ENCODE peak calls at places on chromosomes 7 and 10, in eight cellular contexts. S is AG09309; P is neural progenitor cell; O is heart left ventricle; A is CD8-positive, alpha-beta T cell; B is kidney epithelial cell; U is endodermal cell; Z is GM12865. I is an unnamed sample.

GRCh38 chr10:15238553-15239335 is 70.3 kb upstream of the NMT2 start:
- DNase-seq in S (no peak), P (no peak), O (no peak), A (no peak), B (no peak), U (no peak), Z (no peak), I (no peak)

GRCh38 chr10:72096115-72097000 is 8.0 kb upstream of the SPOCK2 start:
- DNase-seq in S (no peak), P (peak; percentile 32), O (no peak), A (no peak), B (no peak), U (no peak), Z (no peak), I (no peak)

GRCh38 chr10:35328404-35329037 is 7.8 kb upstream of the CCNY start:
- DNase-seq in S (peak; percentile 20), P (no peak), O (no peak), A (no peak), B (no peak), U (no peak), Z (no peak), I (peak; percentile 56)

GRCh38 chr10:98694014-98694413 is 247.3 kb upstream of the HPS1 start:
- DNase-seq in S (no peak), P (no peak), O (no peak), A (no peak), B (no peak), U (no peak), Z (no peak), I (no peak)

GRCh38 chr7:84336303-84336702 is 141.7 kb upstream of the SEMA3A start:
- DNase-seq in S (no peak), P (no peak), O (no peak), A (no peak), B (no peak), U (no peak), Z (peak; percentile 58), I (no peak)

GRCh38 chr10:132374612-132375011 is 22.4 kb upstream of the PWWP2B start:
- DNase-seq in S (no peak), P (no peak), O (no peak), A (no peak), B (no peak), U (no peak), Z (no peak), I (no peak)

GRCh38 chr7:153954477-153954876 is 97.7 kb upstream of the DPP6 start:
- DNase-seq in S (no peak), P (no peak), O (no peak), A (no peak), B (no peak), U (no peak), Z (no peak), I (no peak)

GRCh38 chr10:19705273-19705672 is 111.0 kb upstream of the PLXDC2 start:
- DNase-seq in S (no peak), P (no peak), O (no peak), A (no peak), B (no peak), U (no peak), Z (no peak), I (no peak)

GRCh38 chr7:125316451-125316850 is 386.8 kb upstream of the POT1 start:
- DNase-seq in S (no peak), P (peak; percentile 77), O (no peak), A (no peak), B (no peak), U (peak; percentile 91), Z (peak; percentile 12), I (peak; percentile 82)
- TF ChIP-seq CTCF in S (no peak), P (peak; percentile 61), O (no peak), A (no peak), B (peak; percentile 50), U (peak; percentile 74), Z (no peak), I (peak; percentile 86)

GRCh38 chr7:43650457-43651052 is 67.6 kb downstream of the STK17A start:
- DNase-seq in S (peak; percentile 69), P (no peak), O (no peak), A (no peak), B (no peak), U (no peak), Z (peak; percentile 58), I (no peak)

GRCh38 chr7:43647772-43648643 is 65.1 kb downstream of the STK17A start:
- DNase-seq in S (peak; percentile 99), P (no peak), O (peak; percentile 48), A (peak; percentile 42), B (peak; percentile 80), U (peak; percentile 64), Z (peak; percentile 82), I (peak; percentile 98)

GRCh38 chr7:43648725-43649406 is 66.0 kb downstream of the STK17A start:
- DNase-seq in S (peak; percentile 67), P (no peak), O (no peak), A (peak; percentile 65), B (peak; percentile 85), U (no peak), Z (peak; percentile 97), I (peak; percentile 48)

GRCh38 chr7:43647314-43647691 is 64.4 kb downstream of the STK17A start:
- DNase-seq in S (peak; percentile 61), P (peak; percentile 72), O (peak; percentile 33), A (no peak), B (no peak), U (peak; percentile 85), Z (no peak), I (no peak)

DNA sequence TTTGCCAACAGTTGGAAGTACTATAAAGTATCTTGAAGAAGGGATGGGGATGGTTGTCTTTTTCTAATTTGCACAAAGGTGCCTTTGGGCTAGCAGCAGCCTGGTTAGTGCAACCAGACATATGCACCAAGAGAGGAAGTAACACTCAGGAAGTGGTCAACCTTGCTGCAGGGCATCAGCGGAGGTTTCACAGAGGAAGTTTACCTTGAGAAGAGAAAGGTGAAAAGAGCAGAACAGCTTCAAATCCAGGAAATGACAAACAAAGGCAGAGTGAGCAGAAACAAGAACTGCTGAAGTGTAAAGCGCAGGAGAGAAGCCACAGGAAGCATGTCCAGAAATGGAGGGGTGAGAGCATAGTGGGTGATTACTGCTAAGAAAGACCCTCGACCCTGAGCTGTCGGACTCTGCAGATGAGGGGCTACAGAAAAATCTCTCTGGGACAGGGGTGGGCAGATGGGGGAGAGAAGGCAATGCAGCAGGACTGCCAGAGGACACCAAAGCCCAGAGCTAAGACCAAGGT is 66.9 kb downstream of the STK17A start:
- DNase-seq in S (no peak), P (no peak), O (no peak), A (peak; percentile 53), B (no peak), U (no peak), Z (peak; percentile 96), I (peak; percentile 61)
- H3K4me3 ChIP-seq in S (no peak overlapping the region), P (no peak overlapping the region), O (no peak overlapping the region), A (peak overlapping the region; percentile 49), B (no peak overlapping the region), U (no peak overlapping the region), Z (peak overlapping the region; percentile 55), I (no peak overlapping the region)

GRCh38 chr10:128855656-128856428 is 611.2 kb upstream of the MGMT start:
- DNase-seq in S (no peak), P (no peak), O (no peak), A (no peak), B (no peak), U (no peak), Z (no peak), I (no peak)

GRCh38 chr10:128860574-128860973 is 606.5 kb upstream of the MGMT start:
- DNase-seq in S (no peak), P (no peak), O (no peak), A (no peak), B (no peak), U (no peak), Z (no peak), I (no peak)

GRCh38 chr10:128863411-128863810 is 603.6 kb upstream of the MGMT start:
- DNase-seq in S (no peak), P (no peak), O (no peak), A (no peak), B (no peak), U (no peak), Z (no peak), I (no peak)

GRCh38 chr10:128861018-128861565 is 605.9 kb upstream of the MGMT start:
- DNase-seq in S (no peak), P (no peak), O (no peak), A (no peak), B (no peak), U (no peak), Z (no peak), I (no peak)

GRCh38 chr10:128859738-128860386 is 607.2 kb upstream of the MGMT start:
- DNase-seq in S (no peak), P (peak; percentile 56), O (peak; percentile 30), A (no peak), B (no peak), U (peak; percentile 69), Z (peak; percentile 43), I (no peak)
- TF ChIP-seq CTCF in S (peak; percentile 9), P (peak; percentile 73), O (peak; percentile 69), A (peak; percentile 28), B (peak; percentile 65), U (peak; percentile 82), Z (peak; percentile 60), I (peak; percentile 23)

GRCh38 chr10:100826661-100826982 is 81.2 kb downstream of the PAX2 start:
- DNase-seq in S (no peak), P (no peak), O (no peak), A (no peak), B (no peak), U (no peak), Z (no peak), I (no peak)
- H3K4me3 ChIP-seq in S (no peak overlapping the region), P (peak overlapping the region; percentile 43), O (peak overlapping the region; percentile 41), A (peak overlapping the region; percentile 52), B (peak overlapping the region; percentile 11), U (peak overlapping the region; percentile 69), Z (no peak overlapping the region), I (peak overlapping the region; percentile 38)

GRCh38 chr10:65065278-65065677 is 1544.1 kb downstream of the REEP3 start:
- DNase-seq in S (no peak), P (no peak), O (no peak), A (no peak), B (no peak), U (no peak), Z (no peak), I (no peak)
- TF ChIP-seq CTCF in S (no peak), P (no peak), O (no peak), A (no peak), B (no peak), U (no peak), Z (no peak), I (no peak)

DNA sequence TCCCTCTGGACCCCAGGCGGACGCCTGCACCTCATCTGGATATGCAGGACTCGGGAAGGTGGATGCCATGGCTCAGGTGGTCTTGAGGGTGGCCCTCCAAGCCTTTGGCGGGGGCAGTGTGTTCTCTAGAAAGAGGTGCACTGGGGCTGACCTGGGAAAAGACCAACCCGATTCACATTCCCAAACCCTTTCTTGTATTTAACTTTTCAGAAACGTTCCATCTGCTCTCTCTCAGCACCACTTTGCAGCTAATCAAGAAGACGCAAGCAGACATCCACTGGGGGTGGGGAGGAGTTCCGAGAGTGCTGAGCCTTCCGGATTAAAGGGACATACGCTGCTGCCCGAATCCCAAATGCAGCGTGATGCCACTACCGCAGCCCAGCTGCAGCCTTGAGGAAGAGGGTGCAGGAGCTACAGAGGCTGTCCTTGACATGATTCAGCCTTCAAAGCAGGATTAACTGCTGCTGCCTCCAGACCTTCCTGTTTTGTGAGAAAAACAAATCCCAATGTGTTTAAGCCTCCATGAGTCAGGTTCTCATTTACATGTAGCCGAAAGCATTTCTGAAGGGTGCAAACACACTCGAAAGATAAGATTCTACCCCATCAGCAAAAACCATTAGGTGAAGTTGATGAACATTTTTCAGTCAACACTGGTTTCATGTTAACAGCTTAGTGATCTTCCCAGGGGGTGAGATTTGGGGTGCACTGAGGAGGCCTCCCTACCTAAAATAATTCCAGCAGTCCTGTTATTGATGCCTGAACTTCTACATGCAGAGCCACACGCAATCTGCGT is 40.0 kb downstream of the RBM17 start:
- DNase-seq in S (no peak), P (peak; percentile 62), O (no peak), A (no peak), B (no peak), U (peak; percentile 84), Z (no peak), I (peak; percentile 91)
- H3K4me3 ChIP-seq in S (no peak overlapping the region), P (no peak overlapping the region), O (no peak overlapping the region), A (no peak overlapping the region), B (no peak overlapping the region), U (no peak overlapping the region), Z (no peak overlapping the region), I (no peak overlapping the region)

I was measured in epithelial cell of esophagus.